ENCODE peak calls at places on chromosome 4, in four cellular contexts. P is H1, G is K562, S is GM12878. E is an unnamed sample.

GRCh38 chr4:8373973-8374545 is 66.5 kb downstream of the ACOX3 start:
- DNase-seq in P (no peak), G (no peak), S (no peak), E (no peak)

GRCh38 chr4:144674711-144675110 is 28.8 kb downstream of the HHIP start:
- DNase-seq in S (no peak), P (peak), G (no peak), E (no peak)

GRCh38 chr4:147730333-147730732 is 1.6 kb upstream of the ARHGAP10 start:
- DNase-seq in S (no peak), G (no peak), P (no peak), E (peak)

GRCh38 chr4:55866973-55867574 is 13.6 kb downstream of the EXOC1 start:
- DNase-seq in P (no peak), G (peak), S (peak), E (peak)

GRCh38 chr4:58050439-58050838 is 940.3 kb upstream of the IGFBP7 start:
- DNase-seq in G (no peak), S (no peak), P (no peak), E (no peak)

GRCh38 chr4:74631338-74631737 is 163.0 kb downstream of the BTC start:
- DNase-seq in P (no peak), S (no peak), G (no peak), E (no peak)

GRCh38 chr4:110620352-110621327 is 2.2 kb downstream of the PITX2 start:
- DNase-seq in P (no peak), S (no peak), G (peak), E (no peak)

GRCh38 chr4:121370729-121371325 is 10.0 kb downstream of the QRFPR start:
- DNase-seq in G (peak), P (no peak), S (no peak), E (peak)

GRCh38 chr4:13535118-13535517 is 9.2 kb downstream of the NKX3-2 start:
- DNase-seq in S (no peak), G (no peak), P (no peak), E (no peak)

GRCh38 chr4:155952546-155952945 is 1.1 kb downstream of the CTSO start:
- DNase-seq in S (no peak), P (no peak), G (no peak), E (no peak)

GRCh38 chr4:147617841-147618421 is 734 bp downstream of the TMEM184C start:
- DNase-seq in G (no peak), S (peak), P (no peak), E (no peak)

GRCh38 chr4:73259552-73260140 is 1.0 kb upstream of the ANKRD17 start:
- DNase-seq in P (no peak), S (no peak), G (peak), E (peak)

GRCh38 chr4:22667332-22667731 is 25.4 kb upstream of the GBA3 start:
- DNase-seq in G (no peak), P (no peak), S (no peak), E (no peak)

GRCh38 chr4:16915956-16916355 is 17.5 kb upstream of the LDB2 start:
- DNase-seq in S (no peak), P (no peak), G (no peak), E (no peak)

GRCh38 chr4:16914208-16914607 is 15.8 kb upstream of the LDB2 start:
- DNase-seq in G (no peak), S (no peak), P (no peak), E (no peak)

GRCh38 chr4:16912896-16913295 is 14.5 kb upstream of the LDB2 start:
- DNase-seq in S (no peak), G (no peak), P (no peak), E (no peak)

GRCh38 chr4:16916719-16917337 is 18.4 kb upstream of the LDB2 start:
- DNase-seq in P (peak), G (peak), S (peak), E (peak)
- TF ChIP-seq HDAC6 in P (no peak), G (no peak), S (no peak), E (no peak)

GRCh38 chr4:83751336-83751949 is 215.5 kb downstream of the GPAT3 start:
- DNase-seq in G (no peak), P (no peak), S (no peak), E (no peak)
- TF ChIP-seq HDAC6 in G (no peak), P (no peak), S (no peak), E (no peak)

DNA sequence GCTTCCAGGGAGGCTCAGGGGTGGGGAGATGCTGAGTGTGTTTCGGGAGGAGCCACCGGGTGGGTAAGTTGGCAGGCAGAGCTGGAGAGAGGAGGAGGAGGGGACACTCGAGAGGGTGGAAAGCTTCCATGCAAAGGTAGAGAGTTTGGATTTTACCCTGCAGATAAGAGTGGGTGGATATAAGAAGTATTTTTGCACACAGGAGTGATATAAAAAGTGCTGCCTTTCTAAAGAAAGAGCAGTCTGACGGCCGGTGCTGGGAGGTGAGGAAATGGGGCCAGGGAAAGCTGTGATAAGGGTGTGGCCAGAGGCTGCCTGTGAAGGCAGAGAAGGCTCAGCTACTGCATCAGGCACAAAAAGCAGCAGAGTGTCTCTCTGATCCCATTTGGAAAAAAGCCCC is 28.7 kb upstream of the CRMP1 start:
- DNase-seq in S (no peak), G (no peak), P (no peak), E (no peak)
- TF ChIP-seq HDAC6 in S (no peak), G (no peak), P (no peak), E (no peak)

DNA sequence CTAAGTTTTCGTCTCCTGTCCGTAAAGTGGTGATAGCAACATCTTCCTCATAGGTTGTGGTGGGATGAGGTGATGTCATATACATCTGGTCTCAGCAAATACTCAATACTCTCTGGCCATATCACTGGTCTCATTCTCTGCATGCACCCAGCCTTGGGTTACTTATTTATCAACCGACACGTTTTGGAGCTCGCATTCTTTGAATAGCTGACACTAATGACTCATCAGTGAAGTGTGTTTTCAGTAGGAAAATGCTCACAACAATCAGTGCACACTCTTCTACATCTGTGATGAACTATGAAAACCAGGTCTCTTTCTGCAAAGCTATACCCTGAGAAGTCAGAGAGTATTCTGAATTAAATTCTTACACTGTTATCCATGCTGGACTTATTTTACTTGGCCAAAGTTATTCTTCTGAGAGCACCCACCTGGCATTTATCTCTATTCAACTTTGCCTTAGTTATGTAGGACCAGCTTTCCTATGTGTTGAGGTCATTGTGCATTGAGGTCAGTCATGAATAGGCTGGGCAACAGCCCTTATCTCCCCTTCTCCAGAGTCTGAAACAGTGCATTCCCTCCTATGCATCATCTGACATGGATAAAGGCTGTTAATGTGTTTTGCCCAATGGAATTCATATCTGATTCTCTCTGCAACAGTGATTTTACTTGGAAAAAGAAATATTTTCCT is 58.7 kb upstream of the DHX15 start:
- DNase-seq in G (no peak), P (no peak), S (no peak), E (peak)
- TF ChIP-seq HDAC6 in G (no peak), P (no peak), S (no peak), E (no peak)

GRCh38 chr4:140952709-140953108 is 180.6 kb downstream of the RNF150 start:
- DNase-seq in S (no peak), P (no peak), G (no peak), E (no peak)

GRCh38 chr4:140955528-140956094 is 177.7 kb downstream of the RNF150 start:
- DNase-seq in S (no peak), P (no peak), G (no peak), E (no peak)
- TF ChIP-seq HDAC6 in S (no peak), P (no peak), G (no peak), E (no peak)

DNA sequence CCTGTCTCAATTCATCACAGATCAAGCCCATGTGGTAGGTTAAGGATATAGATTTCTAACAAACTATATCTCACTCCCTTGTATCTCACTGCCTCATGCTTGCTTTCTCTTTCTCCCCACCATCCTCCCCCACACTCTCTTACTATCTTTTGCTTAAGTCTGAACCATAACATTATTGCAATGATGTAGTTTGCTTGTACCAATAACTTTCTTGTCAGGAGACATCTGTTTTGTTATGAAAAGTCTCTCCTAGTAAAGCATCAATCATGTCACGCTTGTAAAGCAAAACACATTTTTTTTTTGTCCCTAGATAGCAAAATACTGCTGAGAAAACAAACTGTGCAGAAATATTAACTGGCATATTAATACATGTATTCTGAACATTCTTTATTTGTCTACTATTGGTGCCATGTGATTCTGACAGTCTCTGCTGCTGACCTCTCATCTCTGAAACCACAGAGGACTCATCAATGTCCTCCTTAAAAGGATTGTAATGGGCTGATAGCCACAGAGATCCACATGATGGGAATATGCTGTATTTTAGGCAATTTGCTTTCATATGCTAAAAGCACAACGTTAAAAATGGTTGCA is 217.5 kb downstream of the VEGFC start:
- DNase-seq in P (no peak), G (no peak), S (no peak), E (no peak)
- TF ChIP-seq HDAC6 in P (no peak), G (no peak), S (no peak), E (no peak)

GRCh38 chr4:140149851-140150635 is 3.9 kb downstream of the MAML3 start:
- DNase-seq in P (no peak), G (peak), S (no peak), E (no peak)
- TF ChIP-seq HDAC6 in P (no peak), G (no peak), S (no peak), E (no peak)

GRCh38 chr4:70945046-70945445 is 42.9 kb downstream of the MOB1B start:
- DNase-seq in S (no peak), G (no peak), P (no peak), E (no peak)
- TF ChIP-seq HDAC6 in S (no peak), G (no peak), P (no peak), E (no peak)